ENCODE peak calls at places on chromosomes 16 and 17, in six cellular contexts. V, R, N, Z, E and D are unnamed samples.

GRCh38 chr16:72015124-72015523 is 6.6 kb downstream of the DHODH start:
- DNase-seq in V (no peak), R (no peak), N (no peak), Z (no peak), E (no peak), D (no peak)

GRCh38 chr17:42784811-42785592 is 4.6 kb downstream of the WNK4 start:
- DNase-seq in V (no peak), R (no peak), N (peak; percentile 40), Z (no peak), E (no peak), D (no peak)

GRCh38 chr17:1005361-1005946 is 8.5 kb downstream of the TIMM22 start:
- DNase-seq in V (no peak), R (no peak), N (no peak), Z (peak; percentile 53), E (no peak), D (no peak)

GRCh38 chr17:13513039-13513405 is 88.7 kb downstream of the HS3ST3A1 start:
- DNase-seq in V (no peak), R (peak; percentile 64), N (no peak), Z (no peak), E (peak; percentile 28), D (no peak)

GRCh38 chr17:82956726-82957468 is 117.1 kb upstream of the ZNF750 start:
- DNase-seq in V (no peak), R (no peak), N (peak; percentile 26), Z (peak; percentile 3), E (no peak), D (peak; percentile 62)

GRCh38 chr17:59456923-59457615 is 108.3 kb upstream of the DHX40 start:
- DNase-seq in V (no peak), R (no peak), N (no peak), Z (no peak), E (no peak), D (no peak)

GRCh38 chr17:16928406-16929280 is 43.3 kb downstream of the TNFRSF13B start:
- DNase-seq in V (no peak), R (no peak), N (no peak), Z (no peak), E (no peak), D (peak; percentile 64)

GRCh38 chr16:27952811-27953210 is 110.7 kb downstream of the GSG1L start:
- DNase-seq in V (no peak), R (no peak), N (no peak), Z (no peak), E (no peak), D (no peak)

GRCh38 chr17:4833941-4834501 is 881 bp downstream of the MINK1 start:
- DNase-seq in V (peak; percentile 15), R (peak; percentile 10), N (no peak), Z (no peak), E (peak; percentile 43), D (peak; percentile 67)

GRCh38 chr17:40410082-40410481 is 7.6 kb downstream of the TOP2A start:
- DNase-seq in V (no peak), R (no peak), N (no peak), Z (no peak), E (peak; percentile 43), D (no peak)

GRCh38 chr17:705863-706262 is 8.8 kb downstream of the VPS53 start:
- DNase-seq in V (no peak), R (no peak), N (no peak), Z (no peak), E (no peak), D (no peak)

GRCh38 chr17:40542562-40543411 is 22.5 kb downstream of the CCR7 start:
- DNase-seq in V (no peak), R (no peak), N (peak; percentile 24), Z (peak; percentile 88), E (no peak), D (peak; percentile 65)

GRCh38 chr17:8823279-8823678 is 24.1 kb upstream of the MFSD6L start:
- DNase-seq in V (no peak), R (no peak), N (no peak), Z (no peak), E (no peak), D (no peak)

GRCh38 chr17:73281926-73282325 is 20.2 kb upstream of the CPSF4L start:
- DNase-seq in V (no peak), R (no peak), N (no peak), Z (no peak), E (no peak), D (no peak)

GRCh38 chr17:76702941-76703637 is 7.7 kb downstream of the MXRA7 start:
- DNase-seq in V (no peak), R (no peak), N (no peak), Z (no peak), E (no peak), D (no peak)

GRCh38 chr17:80023261-80024205 is 12.1 kb downstream of the TBC1D16 start:
- DNase-seq in V (peak; percentile 41), R (no peak), N (peak; percentile 67), Z (no peak), E (peak; percentile 72), D (no peak)

GRCh38 chr16:4500283-4500682 is 24.1 kb downstream of the HMOX2 start:
- DNase-seq in V (no peak), R (peak; percentile 84), N (no peak), Z (peak; percentile 21), E (no peak), D (no peak)

GRCh38 chr17:48559609-48560451 is 14.9 kb upstream of the HOXB2 start:
- DNase-seq in V (no peak), R (no peak), N (no peak), Z (no peak), E (no peak), D (peak; percentile 38)

GRCh38 chr16:22670551-22670970 is 143.4 kb upstream of the HS3ST2 start:
- DNase-seq in V (peak; percentile 77), R (peak; percentile 14), N (peak; percentile 94), Z (no peak), E (peak; percentile 95), D (no peak)

GRCh38 chr17:49076575-49077384 is 55.8 kb upstream of the B4GALNT2 start:
- DNase-seq in V (no peak), R (peak; percentile 97), N (no peak), Z (no peak), E (no peak), D (no peak)

GRCh38 chr16:64051826-64052225 is 1070.0 kb downstream of the CDH11 start:
- DNase-seq in V (peak; percentile 42), R (peak; percentile 37), N (no peak), Z (no peak), E (peak; percentile 65), D (no peak)

GRCh38 chr16:46686815-46687473 is 2.0 kb downstream of the VPS35 start:
- DNase-seq in V (no peak), R (no peak), N (no peak), Z (no peak), E (no peak), D (no peak)

GRCh38 chr17:50056217-50056960 is 479 bp downstream of the ITGA3 start:
- DNase-seq in V (peak; percentile 93), R (peak; percentile 67), N (peak; percentile 88), Z (peak; percentile 48), E (peak; percentile 92), D (peak; percentile 86)

GRCh38 chr17:72683506-72684404 is 408.7 kb downstream of the SLC39A11 start:
- DNase-seq in V (no peak), R (peak; percentile 100), N (no peak), Z (peak; percentile 17), E (no peak), D (peak; percentile 74)

GRCh38 chr16:3095869-3096268 is 3.2 kb downstream of the ZSCAN10 start:
- DNase-seq in V (no peak), R (peak; percentile 18), N (no peak), Z (no peak), E (peak; percentile 63), D (no peak)

GRCh38 chr17:37492167-37492566 is 2.5 kb downstream of the DUSP14 start:
- DNase-seq in V (no peak), R (no peak), N (no peak), Z (no peak), E (no peak), D (no peak)

GRCh38 chr17:37494401-37494831 is 4.7 kb downstream of the DUSP14 start:
- DNase-seq in V (no peak), R (no peak), N (no peak), Z (no peak), E (no peak), D (no peak)

GRCh38 chr17:37490638-37491614 is 1.2 kb downstream of the DUSP14 start:
- DNase-seq in V (peak; percentile 70), R (peak; percentile 87), N (peak; percentile 81), Z (peak; percentile 48), E (peak; percentile 69), D (no peak)

GRCh38 chr17:37494971-37495370 is 5.3 kb downstream of the DUSP14 start:
- DNase-seq in V (peak; percentile 52), R (no peak), N (peak; percentile 56), Z (no peak), E (peak; percentile 57), D (no peak)

DNA sequence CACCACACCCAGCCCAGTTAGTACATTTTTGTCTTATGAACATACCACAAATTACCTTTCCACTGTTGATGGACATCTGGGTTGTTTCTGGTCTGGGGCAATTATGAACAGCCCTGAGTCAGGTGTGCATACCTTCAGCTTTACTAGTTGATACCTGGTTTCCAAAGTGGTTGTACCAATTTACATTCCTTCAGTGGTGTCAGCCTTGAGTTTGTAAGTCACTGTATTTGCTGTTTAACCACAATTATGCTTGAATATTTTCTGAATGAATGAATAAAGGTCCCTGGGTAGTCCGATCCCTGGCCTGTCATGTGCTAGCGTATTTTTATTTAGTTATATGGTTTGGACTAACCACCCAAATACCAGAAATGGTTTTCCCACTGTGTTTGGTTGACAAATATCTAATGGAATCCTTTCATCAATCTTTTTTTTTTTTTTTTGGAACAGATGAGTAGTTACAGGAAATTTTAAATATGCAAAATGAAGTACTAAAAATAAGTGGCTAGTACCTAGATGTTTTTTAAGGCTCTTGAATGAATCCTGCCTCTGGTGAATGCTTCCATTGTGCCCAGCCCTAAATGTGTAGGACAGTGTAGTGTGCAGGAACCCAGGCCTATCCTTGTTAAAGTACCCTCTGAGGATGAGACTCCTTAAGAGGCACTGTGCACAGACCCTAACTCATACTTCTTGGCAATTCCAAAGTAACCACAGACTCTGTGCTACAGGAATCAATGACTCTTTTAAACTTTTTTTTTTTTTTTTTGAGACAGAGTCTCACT is 3.7 kb downstream of the DUSP14 start:
- DNase-seq in V (no peak), R (peak; percentile 86), N (no peak), Z (no peak), E (no peak), D (no peak)
- H3K4me1 ChIP-seq in V (peaks cover 32% of the 10 kb centered on the region), R (peaks cover 35% of the 10 kb centered on the region), N (peaks cover 7% of the 10 kb centered on the region), Z (peaks cover 22% of the 10 kb centered on the region), E (peaks cover 32% of the 10 kb centered on the region), D (peaks cover 13% of the 10 kb centered on the region)

DNA sequence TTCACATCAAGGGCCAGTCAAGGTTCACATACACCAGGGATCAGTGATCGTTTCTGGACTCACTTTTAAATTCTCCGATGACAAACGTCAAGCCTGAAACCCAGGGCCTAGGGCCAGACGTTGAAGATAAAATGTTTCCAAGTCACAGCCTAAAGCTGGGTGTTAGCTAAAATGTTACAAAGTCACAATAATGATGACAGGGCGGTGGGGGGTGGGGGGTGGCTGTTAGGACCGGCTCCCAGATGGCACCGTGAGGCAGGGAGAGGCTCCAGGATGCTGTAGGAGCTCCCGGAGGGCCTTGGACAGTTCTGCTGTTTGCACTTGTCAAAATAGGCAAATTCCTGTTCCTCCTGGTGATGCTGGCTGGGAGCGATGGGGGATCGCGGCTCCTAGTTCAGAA is 16.4 kb upstream of the RPL13 start:
- DNase-seq in V (no peak), R (no peak), N (no peak), Z (no peak), E (no peak), D (no peak)
- TF ChIP-seq CTCF in V (no peak), R (no peak), N (no peak), Z (no peak), E (no peak), D (no peak)

GRCh38 chr17:64226132-64226531 is 36.9 kb downstream of the TEX2 start:
- DNase-seq in V (no peak), R (no peak), N (no peak), Z (no peak), E (no peak), D (no peak)
- H3K27ac ChIP-seq in V (no peak overlapping the region), R (no peak overlapping the region), N (no peak overlapping the region), Z (no peak overlapping the region), E (no peak overlapping the region), D (no peak overlapping the region)

GRCh38 chr16:11682655-11683096 is 14.4 kb downstream of the SNN start:
- DNase-seq in V (no peak), R (no peak), N (no peak), Z (no peak), E (no peak), D (no peak)
- H3K4me1 ChIP-seq in V (no peaks in the 10 kb centered on the region), R (peaks cover 5% of the 10 kb centered on the region), N (no peaks in the 10 kb centered on the region), Z (peaks cover 82% of the 10 kb centered on the region), E (peaks cover 4% of the 10 kb centered on the region), D (peaks cover 22% of the 10 kb centered on the region)